ENCODE peak calls at places on chromosome 22, in six cellular contexts. One of them, this sample, is unnamed. For H3K4me1, the result is how much of the 10 kb centered on the place peaks cover.

GRCh38 chr22:40509401-40510134 is 127.0 kb downstream of the MRTFA start:
- DNase-seq in CD8-positive, alpha-beta memory T cell: no peak
- DNase-seq in stomach: peak
- DNase-seq in effector memory CD4-positive, alpha-beta T cell: no peak
- DNase-seq in uterus: peak
- DNase-seq in IMR-90: peak
- DNase-seq in this sample: no peak

GRCh38 chr22:18156878-18157713 is 7.1 kb downstream of the USP18 start:
- DNase-seq in effector memory CD4-positive, alpha-beta T cell: peak
- DNase-seq in IMR-90: peak
- DNase-seq in uterus: peak
- DNase-seq in CD8-positive, alpha-beta memory T cell: no peak
- DNase-seq in stomach: peak
- DNase-seq in this sample: peak

GRCh38 chr22:23751441-23751996 is 607 bp upstream of the ZNF70 start:
- DNase-seq in stomach: no peak
- DNase-seq in effector memory CD4-positive, alpha-beta T cell: no peak
- DNase-seq in uterus: no peak
- DNase-seq in CD8-positive, alpha-beta memory T cell: no peak
- DNase-seq in IMR-90: no peak
- DNase-seq in this sample: no peak

GRCh38 chr22:45948081-45948648 is 28.8 kb downstream of the WNT7B start:
- DNase-seq in stomach: no peak
- DNase-seq in IMR-90: no peak
- DNase-seq in uterus: no peak
- DNase-seq in effector memory CD4-positive, alpha-beta T cell: no peak
- DNase-seq in CD8-positive, alpha-beta memory T cell: no peak
- DNase-seq in this sample: no peak

GRCh38 chr22:27685971-27686370 is 115.6 kb downstream of the MN1 start:
- DNase-seq in effector memory CD4-positive, alpha-beta T cell: no peak
- DNase-seq in IMR-90: no peak
- DNase-seq in uterus: no peak
- DNase-seq in CD8-positive, alpha-beta memory T cell: no peak
- DNase-seq in stomach: no peak
- DNase-seq in this sample: no peak

GRCh38 chr22:17884084-17884483 is 109.8 kb upstream of the BID start:
- DNase-seq in CD8-positive, alpha-beta memory T cell: no peak
- DNase-seq in IMR-90: no peak
- DNase-seq in stomach: no peak
- DNase-seq in uterus: no peak
- DNase-seq in effector memory CD4-positive, alpha-beta T cell: no peak
- DNase-seq in this sample: no peak

GRCh38 chr22:36406139-36406538 is 18.4 kb upstream of the MYH9 start:
- DNase-seq in CD8-positive, alpha-beta memory T cell: no peak
- DNase-seq in uterus: no peak
- DNase-seq in effector memory CD4-positive, alpha-beta T cell: no peak
- DNase-seq in stomach: no peak
- DNase-seq in IMR-90: no peak
- DNase-seq in this sample: no peak

GRCh38 chr22:26064048-26064447 is 105.2 kb upstream of the SEZ6L start:
- DNase-seq in effector memory CD4-positive, alpha-beta T cell: no peak
- DNase-seq in stomach: no peak
- DNase-seq in uterus: no peak
- DNase-seq in IMR-90: no peak
- DNase-seq in CD8-positive, alpha-beta memory T cell: no peak
- DNase-seq in this sample: no peak

GRCh38 chr22:48951836-48952235 is 875.8 kb downstream of the BRD1 start:
- DNase-seq in IMR-90: no peak
- DNase-seq in CD8-positive, alpha-beta memory T cell: no peak
- DNase-seq in stomach: peak
- DNase-seq in uterus: no peak
- DNase-seq in effector memory CD4-positive, alpha-beta T cell: no peak
- DNase-seq in this sample: no peak

GRCh38 chr22:41092847-41093371 is 517 bp downstream of the EP300 start:
- DNase-seq in IMR-90: peak
- DNase-seq in CD8-positive, alpha-beta memory T cell: peak
- DNase-seq in stomach: peak
- DNase-seq in uterus: no peak
- DNase-seq in effector memory CD4-positive, alpha-beta T cell: no peak
- DNase-seq in this sample: no peak

GRCh38 chr22:33104192-33104591 is 46.0 kb upstream of the SYN3 start:
- DNase-seq in uterus: no peak
- DNase-seq in IMR-90: no peak
- DNase-seq in CD8-positive, alpha-beta memory T cell: no peak
- DNase-seq in stomach: no peak
- DNase-seq in effector memory CD4-positive, alpha-beta T cell: no peak
- DNase-seq in this sample: no peak
- H3K4me3 ChIP-seq in uterus: no peak
- H3K4me3 ChIP-seq in IMR-90: no peak
- H3K4me3 ChIP-seq in CD8-positive, alpha-beta memory T cell: no peak
- H3K4me3 ChIP-seq in stomach: no peak
- H3K4me3 ChIP-seq in effector memory CD4-positive, alpha-beta T cell: no peak
- H3K4me3 ChIP-seq in this sample: no peak

DNA sequence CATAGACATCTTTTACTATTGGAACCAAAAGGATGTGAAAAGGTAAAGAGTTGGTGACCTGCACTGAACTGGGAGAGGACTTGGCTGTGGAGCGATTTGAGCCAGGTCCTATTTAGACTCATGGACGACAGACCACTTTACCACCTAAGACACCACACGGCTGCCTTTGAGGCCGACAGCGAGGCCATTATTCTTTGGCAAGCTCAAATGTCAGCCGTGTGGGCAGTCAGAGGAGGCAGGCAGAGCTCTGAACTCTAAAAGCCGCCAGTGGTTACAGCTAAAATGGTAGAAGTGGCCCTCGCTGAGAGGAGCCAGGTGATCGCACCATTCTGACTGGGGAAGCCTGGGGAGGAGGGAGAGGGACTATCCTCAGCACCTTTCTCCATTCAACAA is 50.5 kb downstream of the SCUBE1 start:
- DNase-seq in CD8-positive, alpha-beta memory T cell: no peak
- DNase-seq in uterus: no peak
- DNase-seq in effector memory CD4-positive, alpha-beta T cell: no peak
- DNase-seq in stomach: no peak
- DNase-seq in IMR-90: no peak
- DNase-seq in this sample: no peak
- H3K4me1 ChIP-seq in CD8-positive, alpha-beta memory T cell: under half
- H3K4me1 ChIP-seq in uterus: under half
- H3K4me1 ChIP-seq in effector memory CD4-positive, alpha-beta T cell: under half
- H3K4me1 ChIP-seq in stomach: half or more
- H3K4me1 ChIP-seq in IMR-90: under half
- H3K4me1 ChIP-seq in this sample: half or more

DNA sequence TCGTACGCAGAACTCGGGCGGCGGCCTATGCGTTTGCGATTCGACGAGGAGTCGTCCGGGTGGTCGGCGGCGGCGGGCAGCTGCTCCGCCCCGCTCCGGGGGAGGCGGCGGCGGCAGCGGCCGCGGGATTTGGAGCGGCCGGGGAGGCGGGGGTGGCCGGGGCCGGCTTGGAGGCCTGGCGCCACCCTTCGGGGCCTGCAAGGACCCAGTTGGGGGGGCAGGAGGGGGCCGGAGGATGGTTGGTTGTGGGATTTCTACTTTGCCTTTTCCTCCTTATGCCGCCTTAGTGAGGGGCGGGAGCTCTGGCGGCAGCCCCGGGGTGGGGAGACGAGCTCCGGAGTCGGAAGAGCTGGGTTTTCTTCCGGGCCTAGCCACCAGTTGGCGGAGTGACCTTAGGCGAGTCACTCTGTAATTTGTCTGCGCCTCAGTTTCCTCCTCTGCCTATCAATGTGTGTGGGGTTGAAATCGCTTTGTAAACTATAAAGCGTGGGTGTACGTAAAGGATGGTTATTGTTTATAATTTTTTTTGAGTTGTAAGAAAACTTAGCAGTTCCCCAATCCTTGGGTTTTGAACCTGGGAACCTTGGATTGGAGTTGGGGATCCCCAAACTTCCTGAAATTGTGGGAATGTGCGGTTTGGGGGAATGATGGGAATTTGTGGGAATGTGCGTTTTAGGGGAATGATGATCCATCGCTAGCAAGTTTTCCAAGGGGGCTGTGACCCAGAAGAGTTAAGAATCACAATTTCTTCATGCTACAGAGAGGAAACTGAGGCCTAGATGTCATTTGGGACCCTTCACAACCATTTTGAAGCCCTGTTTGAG is 679 bp downstream of the TUG1 start:
- DNase-seq in stomach: peak
- DNase-seq in CD8-positive, alpha-beta memory T cell: no peak
- DNase-seq in IMR-90: peak
- DNase-seq in effector memory CD4-positive, alpha-beta T cell: peak
- DNase-seq in uterus: no peak
- DNase-seq in this sample: no peak
- H3K4me3 ChIP-seq in stomach: peak
- H3K4me3 ChIP-seq in CD8-positive, alpha-beta memory T cell: peak
- H3K4me3 ChIP-seq in IMR-90: peak
- H3K4me3 ChIP-seq in effector memory CD4-positive, alpha-beta T cell: peak
- H3K4me3 ChIP-seq in uterus: peak
- H3K4me3 ChIP-seq in this sample: peak

GRCh38 chr22:37940698-37941376 is 12.6 kb downstream of the C22orf23 start:
- DNase-seq in effector memory CD4-positive, alpha-beta T cell: no peak
- DNase-seq in IMR-90: no peak
- DNase-seq in uterus: no peak
- DNase-seq in CD8-positive, alpha-beta memory T cell: no peak
- DNase-seq in stomach: no peak
- DNase-seq in this sample: no peak
- H3K4me1 ChIP-seq in effector memory CD4-positive, alpha-beta T cell: under half
- H3K4me1 ChIP-seq in IMR-90: under half
- H3K4me1 ChIP-seq in uterus: under half
- H3K4me1 ChIP-seq in CD8-positive, alpha-beta memory T cell: under half
- H3K4me1 ChIP-seq in stomach: under half
- H3K4me1 ChIP-seq in this sample: under half

GRCh38 chr22:20428496-20429253 is 8.9 kb downstream of the SCARF2 start:
- DNase-seq in CD8-positive, alpha-beta memory T cell: no peak
- DNase-seq in uterus: no peak
- DNase-seq in IMR-90: no peak
- DNase-seq in effector memory CD4-positive, alpha-beta T cell: no peak
- DNase-seq in stomach: no peak
- DNase-seq in this sample: no peak
- H3K4me3 ChIP-seq in CD8-positive, alpha-beta memory T cell: peak
- H3K4me3 ChIP-seq in uterus: no peak
- H3K4me3 ChIP-seq in IMR-90: no peak
- H3K4me3 ChIP-seq in effector memory CD4-positive, alpha-beta T cell: peak
- H3K4me3 ChIP-seq in stomach: peak
- H3K4me3 ChIP-seq in this sample: peak

GRCh38 chr22:42437488-42438292 is 5.5 kb upstream of the NFAM1 start:
- DNase-seq in uterus: peak
- DNase-seq in effector memory CD4-positive, alpha-beta T cell: peak
- DNase-seq in IMR-90: peak
- DNase-seq in CD8-positive, alpha-beta memory T cell: peak
- DNase-seq in stomach: peak
- DNase-seq in this sample: no peak
- H3K4me1 ChIP-seq in uterus: under half
- H3K4me1 ChIP-seq in effector memory CD4-positive, alpha-beta T cell: under half
- H3K4me1 ChIP-seq in IMR-90: under half
- H3K4me1 ChIP-seq in CD8-positive, alpha-beta memory T cell: under half
- H3K4me1 ChIP-seq in stomach: half or more
- H3K4me1 ChIP-seq in this sample: under half

GRCh38 chr22:22218302-22218701 is 26.3 kb upstream of the VPREB1 start:
- DNase-seq in effector memory CD4-positive, alpha-beta T cell: no peak
- DNase-seq in IMR-90: no peak
- DNase-seq in uterus: no peak
- DNase-seq in stomach: no peak
- DNase-seq in CD8-positive, alpha-beta memory T cell: no peak
- DNase-seq in this sample: no peak

GRCh38 chr22:22214819-22215329 is 29.7 kb upstream of the VPREB1 start:
- DNase-seq in uterus: no peak
- DNase-seq in IMR-90: no peak
- DNase-seq in effector memory CD4-positive, alpha-beta T cell: no peak
- DNase-seq in CD8-positive, alpha-beta memory T cell: no peak
- DNase-seq in stomach: no peak
- DNase-seq in this sample: no peak

GRCh38 chr22:22219140-22219996 is 25.2 kb upstream of the VPREB1 start:
- DNase-seq in stomach: no peak
- DNase-seq in uterus: no peak
- DNase-seq in CD8-positive, alpha-beta memory T cell: no peak
- DNase-seq in effector memory CD4-positive, alpha-beta T cell: no peak
- DNase-seq in IMR-90: no peak
- DNase-seq in this sample: no peak

GRCh38 chr22:22215659-22216449 is 28.7 kb upstream of the VPREB1 start:
- DNase-seq in stomach: no peak
- DNase-seq in effector memory CD4-positive, alpha-beta T cell: no peak
- DNase-seq in CD8-positive, alpha-beta memory T cell: no peak
- DNase-seq in uterus: no peak
- DNase-seq in IMR-90: no peak
- DNase-seq in this sample: no peak

GRCh38 chr22:22216450-22216959 is 28.1 kb upstream of the VPREB1 start:
- DNase-seq in IMR-90: no peak
- DNase-seq in stomach: no peak
- DNase-seq in effector memory CD4-positive, alpha-beta T cell: no peak
- DNase-seq in CD8-positive, alpha-beta memory T cell: no peak
- DNase-seq in uterus: no peak
- DNase-seq in this sample: no peak
- H3K4me3 ChIP-seq in IMR-90: no peak
- H3K4me3 ChIP-seq in stomach: no peak
- H3K4me3 ChIP-seq in effector memory CD4-positive, alpha-beta T cell: no peak
- H3K4me3 ChIP-seq in CD8-positive, alpha-beta memory T cell: no peak
- H3K4me3 ChIP-seq in uterus: no peak
- H3K4me3 ChIP-seq in this sample: no peak